ENCODE peak calls at places on chromosomes 5 and 9, in four cellular contexts. One of them, this sample, is unnamed. For H3K4me1, the result is how much of the 10 kb centered on the place peaks cover.

GRCh38 chr5:127101935-127102334 is 28.6 kb upstream of the C5orf63 start:
- DNase-seq in psoas muscle: no peak
- DNase-seq in IMR-90: no peak
- DNase-seq in ovary: no peak
- DNase-seq in this sample: no peak

GRCh38 chr9:126621919-126622735 is 8.4 kb downstream of the LMX1B start:
- DNase-seq in IMR-90: no peak
- DNase-seq in psoas muscle: peak
- DNase-seq in ovary: no peak
- DNase-seq in this sample: no peak

GRCh38 chr5:132388244-132389050 is 18.9 kb downstream of the SLC22A5 start:
- DNase-seq in IMR-90: peak
- DNase-seq in ovary: peak
- DNase-seq in psoas muscle: no peak
- DNase-seq in this sample: peak

GRCh38 chr5:97476852-97477534 is 293.9 kb upstream of the RIOK2 start:
- DNase-seq in psoas muscle: no peak
- DNase-seq in ovary: no peak
- DNase-seq in IMR-90: no peak
- DNase-seq in this sample: no peak

GRCh38 chr5:6633469-6634326 is 458 bp downstream of the SRD5A1 start:
- DNase-seq in ovary: no peak
- DNase-seq in psoas muscle: no peak
- DNase-seq in IMR-90: peak
- DNase-seq in this sample: no peak

GRCh38 chr9:35571113-35571512 is 33.9 kb upstream of the TESK1 start:
- DNase-seq in psoas muscle: no peak
- DNase-seq in ovary: no peak
- DNase-seq in IMR-90: no peak
- DNase-seq in this sample: no peak

GRCh38 chr9:16030513-16031185 is 477.8 kb downstream of the CCDC171 start:
- DNase-seq in IMR-90: peak
- DNase-seq in psoas muscle: no peak
- DNase-seq in ovary: no peak
- DNase-seq in this sample: no peak

GRCh38 chr5:120055858-120056257 is 408.2 kb upstream of the PRR16 start:
- DNase-seq in IMR-90: peak
- DNase-seq in psoas muscle: no peak
- DNase-seq in ovary: no peak
- DNase-seq in this sample: no peak

GRCh38 chr5:136799806-136800372 is 434.5 kb upstream of the TRPC7 start:
- DNase-seq in ovary: no peak
- DNase-seq in IMR-90: no peak
- DNase-seq in psoas muscle: no peak
- DNase-seq in this sample: no peak

GRCh38 chr9:81687521-81688261 is 1.7 kb downstream of the TLE1 start:
- DNase-seq in psoas muscle: peak
- DNase-seq in IMR-90: no peak
- DNase-seq in ovary: peak
- DNase-seq in this sample: peak

GRCh38 chr9:81683704-81684103 is 5.6 kb downstream of the TLE1 start:
- DNase-seq in ovary: no peak
- DNase-seq in IMR-90: no peak
- DNase-seq in psoas muscle: no peak
- DNase-seq in this sample: no peak

GRCh38 chr9:81686614-81687520 is 2.5 kb downstream of the TLE1 start:
- DNase-seq in IMR-90: peak
- DNase-seq in ovary: peak
- DNase-seq in psoas muscle: peak
- DNase-seq in this sample: peak

GRCh38 chr9:81683214-81683613 is 6.1 kb downstream of the TLE1 start:
- DNase-seq in IMR-90: no peak
- DNase-seq in ovary: no peak
- DNase-seq in psoas muscle: no peak
- DNase-seq in this sample: no peak

DNA sequence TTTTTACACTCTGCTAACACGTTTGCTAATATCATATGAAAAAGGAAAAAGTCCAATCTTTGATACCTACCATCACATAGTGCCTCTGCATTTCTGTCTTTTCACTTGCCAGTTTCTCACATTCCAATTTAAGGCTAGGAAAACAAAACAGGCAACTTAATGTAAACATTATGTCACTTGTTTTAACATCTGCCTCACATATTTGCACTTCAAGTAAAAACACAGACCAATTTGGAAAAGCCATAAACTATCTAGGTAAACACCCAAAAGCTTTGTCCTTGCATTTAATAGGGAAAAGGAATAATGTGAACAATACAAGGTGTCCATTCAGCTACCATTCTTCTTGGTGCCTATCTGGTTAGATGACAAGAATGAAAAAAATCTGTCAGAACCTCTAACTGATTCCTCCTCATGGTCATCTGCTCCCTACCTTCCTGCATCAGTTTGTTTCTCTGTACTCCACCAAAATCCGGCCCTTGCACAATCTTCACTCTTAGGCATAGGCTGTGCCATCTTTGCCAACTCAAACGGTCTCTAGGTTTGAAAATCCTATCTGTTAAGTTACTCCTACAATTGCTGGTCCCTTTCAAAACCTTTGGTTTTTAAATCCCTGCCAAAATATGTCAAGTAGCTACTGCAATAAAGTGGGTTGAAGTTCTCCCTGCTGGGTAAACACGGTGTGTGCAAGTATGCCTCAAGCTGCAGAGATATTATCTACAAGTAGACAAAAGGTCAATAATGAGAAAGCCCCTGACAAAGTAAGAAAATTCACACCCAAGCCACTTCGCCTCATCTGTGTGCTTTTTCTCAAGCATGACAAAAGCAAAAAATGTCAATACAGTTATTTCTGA is 3.4 kb downstream of the TLE1 start:
- DNase-seq in IMR-90: peak
- DNase-seq in psoas muscle: no peak
- DNase-seq in ovary: no peak
- DNase-seq in this sample: peak
- H3K27ac ChIP-seq in IMR-90: no peak
- H3K27ac ChIP-seq in psoas muscle: peak
- H3K27ac ChIP-seq in ovary: no peak
- H3K27ac ChIP-seq in this sample: peak

GRCh38 chr9:136807281-136808074 is at the start of gene RABL6:
- DNase-seq in ovary: peak
- DNase-seq in psoas muscle: peak
- DNase-seq in IMR-90: peak
- DNase-seq in this sample: peak

GRCh38 chr9:136806631-136807201 is 1.0 kb upstream of the RABL6 start:
- DNase-seq in IMR-90: no peak
- DNase-seq in ovary: peak
- DNase-seq in psoas muscle: no peak
- DNase-seq in this sample: peak

GRCh38 chr9:136806067-136806466 is 1.7 kb upstream of the RABL6 start:
- DNase-seq in ovary: peak
- DNase-seq in psoas muscle: no peak
- DNase-seq in IMR-90: no peak
- DNase-seq in this sample: peak

GRCh38 chr9:136808075-136808780 is 480 bp downstream of the RABL6 start:
- DNase-seq in ovary: peak
- DNase-seq in psoas muscle: peak
- DNase-seq in IMR-90: no peak
- DNase-seq in this sample: peak

DNA sequence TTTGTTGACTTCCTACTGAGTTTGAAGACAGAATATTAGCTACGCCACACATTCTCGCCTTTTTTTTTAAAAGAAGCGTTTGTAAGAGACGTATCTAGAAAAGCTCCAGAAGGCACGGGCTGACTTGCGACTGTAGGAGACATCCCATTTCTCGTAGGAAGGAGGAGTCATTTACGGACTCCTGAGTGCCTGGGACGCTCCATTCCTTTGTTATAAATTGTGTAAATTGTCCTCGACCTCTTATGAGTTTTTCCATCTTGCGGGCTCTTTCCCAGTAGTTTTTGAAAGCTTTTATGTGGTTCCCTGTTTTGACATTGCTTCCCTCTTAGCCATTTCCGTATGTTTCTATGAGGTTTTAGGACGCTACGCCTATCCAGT is 1.0 kb downstream of the RABL6 start:
- DNase-seq in psoas muscle: no peak
- DNase-seq in IMR-90: peak
- DNase-seq in ovary: no peak
- DNase-seq in this sample: no peak
- H3K4me1 ChIP-seq in psoas muscle: under half
- H3K4me1 ChIP-seq in IMR-90: under half
- H3K4me1 ChIP-seq in ovary: under half
- H3K4me1 ChIP-seq in this sample: under half

GRCh38 chr9:94157408-94157801 is 73.1 kb downstream of the PTPDC1 start:
- DNase-seq in IMR-90: no peak
- DNase-seq in ovary: no peak
- DNase-seq in psoas muscle: no peak
- DNase-seq in this sample: no peak
- H3K27ac ChIP-seq in IMR-90: no peak
- H3K27ac ChIP-seq in ovary: no peak
- H3K27ac ChIP-seq in psoas muscle: no peak
- H3K27ac ChIP-seq in this sample: no peak

DNA sequence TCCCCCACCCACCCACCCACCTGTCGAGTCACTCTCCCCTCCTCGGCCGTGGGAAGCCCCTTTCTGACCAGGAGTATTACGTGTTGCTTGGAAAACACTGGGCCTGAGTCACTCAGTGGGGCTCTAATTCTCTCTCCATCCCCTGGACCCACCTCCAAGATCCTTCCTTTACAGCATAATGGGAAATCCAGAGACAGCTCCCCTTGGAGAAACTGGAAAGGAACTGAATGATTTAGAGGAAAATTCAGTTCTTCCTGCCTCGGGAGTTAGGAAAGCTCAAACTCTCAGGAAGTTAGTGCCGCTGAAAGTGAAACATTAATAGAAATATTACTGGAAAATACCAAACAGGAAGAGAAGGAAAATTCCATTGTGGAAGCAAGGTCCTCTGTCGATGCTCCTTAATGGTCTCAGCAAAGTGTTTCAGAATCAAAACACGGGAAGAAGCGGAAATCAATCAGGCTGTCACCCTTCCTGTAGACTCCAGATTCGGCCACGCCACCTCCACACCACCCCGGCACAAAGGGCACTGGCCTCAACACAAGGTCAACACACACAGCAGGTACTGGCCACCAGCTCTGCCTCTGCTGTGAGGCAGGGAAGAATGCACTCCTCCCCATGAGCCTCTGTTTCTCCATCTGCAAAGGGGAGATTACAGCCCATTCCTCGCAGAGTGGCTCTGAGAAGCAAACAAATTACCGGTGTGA is 9.6 kb downstream of the SHB start:
- DNase-seq in IMR-90: peak
- DNase-seq in psoas muscle: no peak
- DNase-seq in ovary: no peak
- DNase-seq in this sample: peak
- H3K4me1 ChIP-seq in IMR-90: under half
- H3K4me1 ChIP-seq in psoas muscle: half or more
- H3K4me1 ChIP-seq in ovary: under half
- H3K4me1 ChIP-seq in this sample: half or more